ENCODE peak calls at places on chromosomes 2 and 18, in four cellular contexts. G, B, V and X are unnamed samples.

GRCh38 chr2:70921839-70922590 is 13.7 kb upstream of the ATP6V1B1 start:
- DNase-seq in G (peak), B (no peak), V (no peak), X (no peak)

GRCh38 chr2:165691615-165692014 is 102.4 kb downstream of the GALNT3 start:
- DNase-seq in G (peak), B (no peak), V (no peak), X (peak)

GRCh38 chr18:34789768-34790344 is 79.8 kb downstream of the DTNA start:
- DNase-seq in G (no peak), B (no peak), V (no peak), X (no peak)

GRCh38 chr2:237492137-237492890 is 5.3 kb downstream of the MLPH start:
- DNase-seq in G (no peak), B (no peak), V (no peak), X (no peak)

GRCh38 chr2:3314626-3315025 is 63.0 kb downstream of the EIPR1 start:
- DNase-seq in G (no peak), B (no peak), V (no peak), X (no peak)

GRCh38 chr2:130834091-130834922 is 2.4 kb upstream of the ARHGEF4 start:
- DNase-seq in G (peak), B (no peak), V (peak), X (no peak)

GRCh38 chr2:115880558-115880957 is 1438.1 kb downstream of the DPP10 start:
- DNase-seq in G (peak), B (no peak), V (no peak), X (no peak)

GRCh38 chr2:17373736-17374135 is 144.5 kb downstream of the RAD51AP2 start:
- DNase-seq in G (no peak), B (no peak), V (no peak), X (no peak)

GRCh38 chr2:241768251-241768711 is 8.3 kb upstream of the GAL3ST2 start:
- DNase-seq in G (no peak), B (no peak), V (no peak), X (no peak)

GRCh38 chr18:68797901-68798300 is at the start of gene CCDC102B:
- DNase-seq in G (no peak), B (no peak), V (no peak), X (peak)

GRCh38 chr2:45469314-45470099 is 141.6 kb downstream of the SRBD1 start:
- DNase-seq in G (no peak), B (no peak), V (no peak), X (no peak)

GRCh38 chr18:80196528-80197320 is 50.6 kb downstream of the PARD6G start:
- DNase-seq in G (no peak), B (no peak), V (no peak), X (no peak)

GRCh38 chr2:27369471-27370025 is 590 bp downstream of the EIF2B4 start:
- DNase-seq in G (peak), B (no peak), V (no peak), X (no peak)

GRCh38 chr2:28713582-28714292 is 37.9 kb upstream of the PPP1CB start:
- DNase-seq in G (no peak), B (no peak), V (peak), X (no peak)

GRCh38 chr18:48942554-48943261 is 8.1 kb downstream of the SMAD7 start:
- DNase-seq in G (no peak), B (peak), V (peak), X (peak)

GRCh38 chr2:8537572-8538155 is 144.2 kb upstream of the ID2 start:
- DNase-seq in G (no peak), B (no peak), V (no peak), X (no peak)

GRCh38 chr2:207276858-207277257 is 111.1 kb upstream of the KLF7 start:
- DNase-seq in G (no peak), B (no peak), V (no peak), X (no peak)

GRCh38 chr2:176653856-176654443 is 384.7 kb downstream of the MTX2 start:
- DNase-seq in G (peak), B (peak), V (peak), X (peak)
- H3K4me3 ChIP-seq in G (no peak), B (peak), V (no peak), X (no peak)

DNA sequence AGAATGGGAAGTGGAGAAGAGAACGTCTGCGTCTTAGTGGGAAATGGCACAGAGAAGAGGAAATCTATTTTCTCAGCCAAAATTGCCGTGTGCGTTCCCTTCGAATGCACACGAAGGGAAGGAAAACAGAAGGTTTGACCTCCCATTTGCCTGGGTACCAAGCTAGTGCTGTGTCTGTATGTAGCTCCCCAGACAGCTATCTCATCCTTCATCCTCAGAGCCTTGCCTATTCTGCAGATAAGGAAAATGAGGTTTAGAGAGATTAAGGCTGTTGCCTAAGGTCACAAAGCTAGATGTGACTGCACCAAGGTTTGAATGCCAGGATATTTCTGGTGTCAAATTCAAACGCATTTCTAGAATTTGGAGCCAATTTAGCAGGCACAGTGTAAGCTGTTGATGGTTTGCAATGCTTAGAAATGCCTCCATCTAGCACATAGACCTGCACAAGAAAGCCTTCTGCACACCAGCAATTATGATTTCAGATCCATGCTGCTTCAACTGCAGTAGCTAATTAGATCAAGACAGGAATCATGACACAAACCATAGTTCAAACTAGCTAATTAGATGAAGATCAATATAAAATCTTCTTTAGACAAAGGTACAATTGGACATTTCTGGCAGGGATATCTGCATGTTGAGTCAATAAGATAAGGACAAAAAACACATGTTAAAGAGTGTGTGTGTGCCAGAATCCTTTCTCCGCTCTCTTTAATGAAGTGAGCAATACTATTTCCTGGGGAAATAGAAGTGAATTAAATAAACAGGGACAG is 115.1 kb downstream of the CMPK2 start:
- DNase-seq in G (no peak), B (no peak), V (no peak), X (no peak)
- TF ChIP-seq CTCF in G (no peak), B (no peak), V (no peak), X (no peak)

GRCh38 chr2:157839822-157840221 is 36.3 kb downstream of the ACVR1 start:
- DNase-seq in G (no peak), B (no peak), V (no peak), X (no peak)
- H3K4me3 ChIP-seq in G (no peak), B (peak), V (no peak), X (no peak)

DNA sequence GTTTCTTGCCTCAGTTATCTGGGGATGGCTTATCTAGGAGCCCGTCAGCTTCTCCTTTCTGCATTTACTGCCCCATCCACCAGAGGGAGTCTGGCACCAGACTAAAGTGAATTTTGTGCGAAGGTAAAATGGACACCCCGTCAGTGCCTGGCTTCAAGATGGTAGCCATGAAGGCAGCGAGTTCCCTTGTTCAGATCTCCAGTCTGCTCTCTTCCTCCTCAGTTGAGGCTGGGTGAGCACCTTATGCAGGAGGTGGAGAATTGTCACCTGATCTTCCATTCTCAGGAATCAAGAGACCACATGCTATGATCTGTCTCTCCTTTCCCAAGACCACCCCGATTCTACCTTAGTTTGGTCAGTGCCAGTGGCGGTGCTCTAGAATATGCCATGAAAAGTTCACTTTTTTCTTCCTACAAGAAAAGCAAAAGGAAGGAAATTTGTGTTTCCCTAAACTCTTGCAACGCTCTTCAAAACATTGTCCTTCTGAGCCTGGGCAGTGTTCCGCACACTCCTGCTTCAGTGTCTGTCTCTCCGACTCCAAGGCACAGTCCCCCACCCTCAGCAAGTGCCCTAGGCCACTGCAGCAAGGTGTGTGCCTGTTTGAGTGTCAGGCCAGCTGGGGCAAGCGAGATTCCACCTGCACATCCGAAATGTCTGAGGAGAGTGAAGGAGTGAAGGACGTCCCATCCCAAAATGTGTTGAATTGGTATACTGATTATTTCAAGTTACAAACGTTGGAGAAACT is 168.6 kb downstream of the SS18 start:
- DNase-seq in G (peak), B (peak), V (no peak), X (no peak)
- TF ChIP-seq CTCF in G (peak), B (peak), V (peak), X (peak)

GRCh38 chr2:127220807-127221527 is 868 bp upstream of the CYP27C1 start:
- DNase-seq in G (no peak), B (no peak), V (no peak), X (no peak)
- H3K4me3 ChIP-seq in G (peak), B (no peak), V (no peak), X (no peak)

DNA sequence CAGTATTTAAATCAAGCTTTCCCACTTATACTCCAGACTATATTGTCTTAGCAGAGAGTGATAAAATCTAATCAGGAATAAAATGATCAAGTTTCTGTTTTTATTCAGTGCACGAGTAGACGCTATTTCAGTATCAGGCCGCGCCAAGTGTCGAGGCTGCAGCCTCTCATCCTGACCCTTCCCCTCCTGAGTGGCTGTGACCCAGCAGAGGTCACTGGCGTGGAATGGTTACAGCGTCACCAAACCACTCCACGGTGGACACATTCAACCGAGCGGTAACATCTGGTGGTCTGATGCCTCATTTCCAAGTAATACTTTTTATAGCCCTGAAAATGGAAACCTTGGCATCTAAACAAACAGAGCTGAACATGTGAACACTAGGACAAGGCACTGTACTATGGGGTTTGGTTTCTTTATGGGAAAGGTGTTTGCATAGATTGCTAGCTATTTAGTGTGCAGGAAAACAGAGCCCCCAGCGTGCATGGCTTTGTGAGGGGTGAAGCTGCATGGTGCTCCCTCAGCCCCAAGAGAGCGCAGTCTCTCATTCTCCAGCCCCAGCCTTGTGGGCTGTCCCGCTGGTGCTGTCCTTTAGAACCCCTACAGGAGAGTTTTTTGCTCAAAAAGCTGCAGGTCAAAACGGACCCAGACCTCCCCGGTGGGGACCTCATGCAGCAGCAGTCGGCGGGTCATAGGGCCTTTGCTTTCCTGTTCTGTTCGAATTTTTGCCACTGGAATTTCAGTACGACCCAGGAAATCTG is 28.4 kb downstream of the FAM228A start:
- DNase-seq in G (no peak), B (no peak), V (no peak), X (peak)
- TF ChIP-seq CTCF in G (no peak), B (no peak), V (no peak), X (no peak)

GRCh38 chr2:15425707-15426106 is 135.4 kb downstream of the NBAS start:
- DNase-seq in G (no peak), B (no peak), V (no peak), X (no peak)
- H3K4me3 ChIP-seq in G (no peak), B (no peak), V (no peak), X (no peak)

DNA sequence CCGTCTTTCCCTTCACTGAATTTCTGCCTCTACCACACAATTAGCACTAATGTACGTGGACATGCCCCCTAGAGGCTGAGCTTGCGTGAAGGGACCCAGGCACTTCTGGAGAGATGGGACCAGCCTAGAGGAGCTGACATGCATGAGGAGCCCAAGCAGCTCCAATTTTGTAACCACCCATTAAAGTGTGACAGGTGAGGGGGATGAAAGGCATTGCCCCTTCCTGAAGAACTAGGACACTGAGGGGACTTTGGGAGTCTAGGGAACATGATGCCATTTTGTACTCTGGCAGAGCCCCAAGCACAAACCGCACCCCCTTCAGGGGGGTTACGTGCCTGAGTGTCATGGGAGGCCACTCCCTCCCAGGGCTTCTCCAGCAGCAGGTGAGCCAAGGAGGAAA is 63.6 kb downstream of the HNRNPLL start:
- DNase-seq in G (no peak), B (no peak), V (no peak), X (no peak)
- TF ChIP-seq CTCF in G (peak), B (no peak), V (no peak), X (no peak)

GRCh38 chr2:161417428-161418274 is 1.6 kb downstream of the TBR1 start:
- DNase-seq in G (no peak), B (no peak), V (no peak), X (no peak)
- H3K4me3 ChIP-seq in G (no peak), B (no peak), V (no peak), X (no peak)

DNA sequence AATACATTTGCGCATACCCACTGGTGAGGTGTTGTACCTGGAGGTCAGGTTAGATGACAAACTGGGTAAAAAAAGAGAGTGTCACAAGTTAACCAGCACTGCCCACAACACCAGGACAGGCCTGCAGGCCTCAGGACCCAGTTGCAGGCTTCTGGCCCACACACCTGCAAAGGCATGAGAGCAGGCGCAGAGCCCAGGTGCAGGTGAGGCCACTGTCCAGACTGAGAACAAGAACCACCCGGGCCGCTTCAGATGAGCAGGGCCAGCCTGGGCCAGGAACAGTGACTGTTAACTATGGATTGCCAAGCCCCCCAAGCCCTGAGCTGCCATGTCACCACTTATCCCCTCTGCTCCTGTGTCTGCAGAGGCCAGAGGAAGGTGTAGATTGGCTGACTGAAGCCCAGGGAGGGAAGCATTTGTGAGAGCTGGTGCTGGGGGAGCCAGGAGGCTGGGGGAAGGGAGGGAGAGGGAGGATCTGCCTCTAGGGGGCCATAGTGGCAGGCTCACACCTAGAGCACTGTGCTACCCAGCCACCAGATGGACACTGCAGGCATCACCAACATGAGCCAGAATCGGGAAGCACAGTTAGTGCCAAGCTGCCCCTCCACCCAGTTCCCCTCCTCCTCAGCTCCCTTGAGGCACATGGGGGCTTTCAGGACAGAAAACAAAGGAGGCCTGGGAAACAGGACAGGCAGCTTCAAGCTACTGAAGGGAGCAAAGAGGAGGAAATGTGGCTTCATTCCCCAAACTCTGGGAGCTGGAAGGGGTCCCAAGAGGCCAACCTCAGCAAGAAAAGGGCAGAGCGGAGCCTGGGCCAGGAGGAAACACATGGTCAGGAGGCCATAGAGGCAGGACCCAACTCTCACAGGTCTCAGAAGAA is 35.4 kb downstream of the SFXN5 start:
- DNase-seq in G (peak), B (peak), V (no peak), X (no peak)
- TF ChIP-seq CTCF in G (peak), B (peak), V (no peak), X (no peak)